ENCODE peak calls at places on chromosome 15, in nine cellular contexts. W is psoas muscle, X is GM12892, J is ureter, S is type B pancreatic cell, Z is hypothalamus, B is cerebellum, R is cardiac fibroblast, T is NCI-H446. V is an unnamed sample.
A peak's percentile ranks its signal among the peaks of the same experiment; 100 is the strongest.

GRCh38 chr15:96146711-96147110 is 183.8 kb upstream of the NR2F2 start:
- DNase-seq in W (no peak), Z (no peak), S (no peak), T (no peak), X (no peak), J (no peak), R (no peak), B (no peak), V (no peak)

GRCh38 chr15:92645051-92645631 is 10.4 kb downstream of the FAM174B start:
- DNase-seq in X (no peak), B (no peak), T (no peak), Z (no peak), W (no peak), J (peak; percentile 61), R (no peak), S (no peak), V (peak; percentile 36)

GRCh38 chr15:39013262-39013661 is 448.6 kb upstream of the RASGRP1 start:
- DNase-seq in J (no peak), S (no peak), R (no peak), W (no peak), T (no peak), B (no peak), Z (no peak), X (no peak), V (no peak)

GRCh38 chr15:91469627-91470567 is 369.8 kb downstream of the SV2B start:
- DNase-seq in R (no peak), B (no peak), W (no peak), Z (no peak), X (no peak), S (no peak), T (no peak), J (no peak), V (no peak)

GRCh38 chr15:30023798-30024295 is 58.9 kb upstream of the GOLGA8J start:
- DNase-seq in X (no peak), T (no peak), R (peak; percentile 51), Z (no peak), J (no peak), W (no peak), B (no peak), S (no peak), V (no peak)

GRCh38 chr15:41734079-41734478 is 40.2 kb upstream of the MAPKBP1 start:
- DNase-seq in X (no peak), S (no peak), J (no peak), B (no peak), R (peak; percentile 3), W (no peak), T (no peak), Z (no peak), V (no peak)

GRCh38 chr15:68383161-68384074 is 48.5 kb downstream of the ITGA11 start:
- DNase-seq in X (peak; percentile 54), W (no peak), T (no peak), S (peak; percentile 29), J (peak; percentile 40), R (peak; percentile 72), B (peak; percentile 26), Z (peak; percentile 7), V (peak; percentile 69)

GRCh38 chr15:89822030-89822429 is 7.4 kb upstream of the ANPEP start:
- DNase-seq in Z (no peak), R (peak; percentile 59), X (no peak), W (no peak), T (no peak), B (no peak), J (no peak), S (no peak), V (no peak)

GRCh38 chr15:41597787-41598186 is 38.8 kb downstream of the TYRO3 start:
- DNase-seq in X (no peak), J (no peak), Z (no peak), R (no peak), B (peak; percentile 65), W (no peak), S (no peak), T (no peak), V (no peak)

GRCh38 chr15:57915827-57916531 is 149.5 kb downstream of the ALDH1A2 start:
- DNase-seq in R (no peak), J (no peak), W (no peak), B (no peak), T (no peak), S (no peak), X (no peak), Z (no peak), V (no peak)

GRCh38 chr15:98506711-98507110 is 141.6 kb upstream of the IGF1R start:
- DNase-seq in W (no peak), T (no peak), Z (no peak), J (no peak), X (no peak), S (no peak), B (no peak), R (no peak), V (no peak)

GRCh38 chr15:72786244-72786641 is 2.7 kb upstream of the ADPGK start:
- DNase-seq in J (no peak), T (no peak), S (no peak), B (no peak), W (no peak), X (no peak), Z (peak; percentile 51), R (no peak), V (no peak)

GRCh38 chr15:77019476-77020331 is 24.8 kb downstream of the PSTPIP1 start:
- DNase-seq in T (no peak), Z (no peak), W (no peak), B (no peak), R (peak; percentile 62), X (no peak), S (no peak), J (no peak), V (no peak)

GRCh38 chr15:32956006-32956405 is 238.2 kb downstream of the GREM1 start:
- DNase-seq in S (no peak), J (no peak), Z (no peak), X (peak; percentile 12), T (no peak), R (peak; percentile 91), W (no peak), B (no peak), V (no peak)

GRCh38 chr15:91444656-91445055 is 344.6 kb downstream of the SV2B start:
- DNase-seq in S (no peak), T (no peak), Z (no peak), J (no peak), B (peak; percentile 34), X (no peak), W (no peak), R (no peak), V (no peak)

GRCh38 chr15:33277689-33278088 is 33.1 kb upstream of the RYR3 start:
- DNase-seq in R (no peak), X (no peak), W (no peak), B (no peak), S (no peak), Z (no peak), T (no peak), J (no peak), V (no peak)

GRCh38 chr15:57761562-57761961 is 55.0 kb downstream of the POLR2M start:
- DNase-seq in S (no peak), R (peak; percentile 13), X (no peak), J (no peak), B (no peak), W (no peak), Z (no peak), T (no peak), V (no peak)

GRCh38 chr15:71357967-71358366 is 242.7 kb downstream of the THSD4 start:
- DNase-seq in W (no peak), J (no peak), B (no peak), R (no peak), S (no peak), Z (no peak), T (no peak), X (no peak), V (no peak)

GRCh38 chr15:59268980-59269472 is 62.4 kb downstream of the LDHAL6B start:
- DNase-seq in S (no peak), R (no peak), B (no peak), Z (no peak), X (no peak), W (no peak), T (no peak), J (no peak), V (no peak)

GRCh38 chr15:48400086-48400485 is 68.9 kb downstream of the DUT start:
- DNase-seq in J (no peak), S (no peak), X (no peak), W (no peak), Z (no peak), T (no peak), B (no peak), R (no peak), V (peak; percentile 13)

GRCh38 chr15:41562784-41563198 is 3.8 kb downstream of the TYRO3 start:
- DNase-seq in T (no peak), R (no peak), J (no peak), S (no peak), B (no peak), W (no peak), Z (peak; percentile 40), X (no peak), V (no peak)

GRCh38 chr15:76935620-76936019 is 4.1 kb downstream of the RCN2 start:
- DNase-seq in X (peak; percentile 15), T (no peak), R (no peak), Z (no peak), S (no peak), J (no peak), B (no peak), W (no peak), V (no peak)